ENCODE peak calls at places on chromosome 1, in four cellular contexts. D is DND-41, Z is A673, O is PC-3. W is an unnamed sample.

GRCh38 chr1:204321665-204322064 is 38.1 kb downstream of the PLEKHA6 start:
- DNase-seq in O (peak; percentile 37), D (no peak), Z (no peak), W (no peak)

GRCh38 chr1:39631361-39632331 is 7.8 kb downstream of the HEYL start:
- DNase-seq in O (peak; percentile 17), Z (no peak), D (peak; percentile 8), W (peak; percentile 20)

GRCh38 chr1:159091547-159092397 is 15.2 kb upstream of the AIM2 start:
- DNase-seq in O (peak; percentile 67), Z (peak; percentile 66), D (no peak), W (peak; percentile 36)

GRCh38 chr1:5099558-5099957 is 445.1 kb downstream of the AJAP1 start:
- DNase-seq in Z (no peak), D (no peak), O (no peak), W (no peak)

GRCh38 chr1:156413310-156414246 is 44.6 kb downstream of the RHBG start:
- DNase-seq in O (no peak), D (no peak), Z (no peak), W (no peak)

GRCh38 chr1:83818916-83819315 is 180.0 kb downstream of the TTLL7 start:
- DNase-seq in Z (no peak), D (no peak), O (no peak), W (no peak)

GRCh38 chr1:147833231-147833840 is 69.3 kb upstream of the GJA8 start:
- DNase-seq in O (peak; percentile 44), D (no peak), Z (no peak), W (no peak)

GRCh38 chr1:168321945-168322344 is 41.3 kb downstream of the TBX19 start:
- DNase-seq in O (peak; percentile 75), D (no peak), Z (peak; percentile 37), W (no peak)

GRCh38 chr1:78229344-78229743 is 183.6 kb downstream of the GIPC2 start:
- DNase-seq in D (no peak), O (peak; percentile 86), Z (peak; percentile 32), W (no peak)

GRCh38 chr1:156114101-156114918 is at the start of gene LMNA:
- DNase-seq in D (no peak), O (peak; percentile 98), Z (peak; percentile 92), W (peak; percentile 92)

GRCh38 chr1:15876357-15876756 is 28.9 kb downstream of the SPEN start:
- DNase-seq in O (no peak), Z (no peak), D (no peak), W (no peak)

GRCh38 chr1:54463259-54464030 is 57.3 kb upstream of the SSBP3 start:
- DNase-seq in D (no peak), O (no peak), Z (peak; percentile 56), W (no peak)

GRCh38 chr1:40820911-40821693 is 37.5 kb downstream of the KCNQ4 start:
- DNase-seq in D (no peak), O (no peak), Z (no peak), W (no peak)

GRCh38 chr1:87169250-87169910 is 159.3 kb upstream of the LMO4 start:
- DNase-seq in O (no peak), D (no peak), Z (no peak), W (no peak)

GRCh38 chr1:244163131-244163530 is 112.0 kb downstream of the ZBTB18 start:
- DNase-seq in O (peak; percentile 55), D (no peak), Z (no peak), W (no peak)

GRCh38 chr1:155064109-155064812 is 721 bp downstream of the EFNA4 start:
- DNase-seq in Z (peak; percentile 67), O (no peak), D (peak; percentile 44), W (peak; percentile 61)

GRCh38 chr1:219092206-219092605 is 81.5 kb upstream of the LYPLAL1 start:
- DNase-seq in D (no peak), Z (no peak), O (peak; percentile 98), W (no peak)

GRCh38 chr1:25204797-25205441 is 27.4 kb downstream of the SYF2 start:
- DNase-seq in O (peak; percentile 65), Z (peak; percentile 73), D (peak; percentile 16), W (peak; percentile 26)

GRCh38 chr1:76759950-76760349 is 107.3 kb upstream of the ST6GALNAC5 start:
- DNase-seq in O (no peak), Z (peak; percentile 72), D (peak; percentile 8), W (peak; percentile 14)

GRCh38 chr1:222263791-222264190 is 284.1 kb downstream of the HHIPL2 start:
- DNase-seq in O (no peak), D (peak; percentile 6), Z (no peak), W (peak; percentile 10)

GRCh38 chr1:234770031-234770795 is 160.2 kb upstream of the IRF2BP2 start:
- DNase-seq in Z (peak; percentile 32), D (no peak), O (no peak), W (no peak)
- TF ChIP-seq CTCF in Z (no peak), D (no peak), O (no peak), W (no peak)

GRCh38 chr1:60425528-60425927 is 352.0 kb upstream of the C1orf87 start:
- DNase-seq in O (peak; percentile 46), D (no peak), Z (peak; percentile 37), W (no peak)
- TF ChIP-seq CTCF in O (peak; percentile 62), D (peak; percentile 35), Z (peak; percentile 60), W (no peak)

DNA sequence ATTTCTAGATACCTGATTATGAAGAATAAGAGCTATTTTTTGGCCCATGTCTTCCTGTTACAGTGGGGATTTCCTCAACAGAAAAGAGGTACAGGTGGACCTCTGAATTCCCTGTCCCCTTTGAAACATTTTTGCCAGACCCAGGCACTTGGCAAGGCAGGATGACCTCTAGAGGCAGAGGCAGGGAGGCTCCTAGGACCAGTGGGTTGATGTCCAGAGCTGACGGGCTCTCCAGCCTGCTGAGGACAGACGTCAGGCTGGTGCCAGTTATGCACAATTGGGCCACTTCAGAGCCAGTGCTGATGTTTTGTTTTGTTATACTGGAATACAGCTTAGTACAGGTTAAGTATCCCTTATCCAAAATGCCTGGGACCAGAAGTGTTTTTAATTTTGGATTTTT is 18.5 kb upstream of the A3GALT2 start:
- DNase-seq in O (no peak), Z (no peak), D (no peak), W (no peak)
- TF ChIP-seq CTCF in O (no peak), Z (no peak), D (no peak), W (no peak)

DNA sequence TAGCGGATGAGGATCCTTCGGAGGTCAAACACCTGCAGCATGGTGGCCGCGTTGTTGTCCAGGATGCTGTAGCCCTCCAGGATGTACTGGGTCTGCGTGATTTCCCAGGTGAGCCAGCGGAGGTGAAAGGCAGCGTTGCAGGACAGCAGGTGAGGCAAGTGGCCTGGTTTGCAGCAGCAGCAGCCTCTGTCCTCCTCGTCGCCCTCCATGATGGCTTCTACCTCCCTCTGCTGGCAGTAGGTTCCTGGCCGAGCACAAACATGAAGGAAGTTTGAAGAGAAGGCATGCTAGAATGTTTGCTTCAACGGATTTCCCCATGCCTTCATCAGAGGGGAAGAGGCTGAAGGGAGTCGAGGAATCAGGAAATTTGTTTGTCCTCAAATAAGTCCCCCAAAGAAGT is 74.7 kb downstream of the NTPCR start:
- DNase-seq in O (peak; percentile 67), D (peak; percentile 39), Z (peak; percentile 52), W (peak; percentile 20)
- TF ChIP-seq CTCF in O (peak; percentile 81), D (peak; percentile 68), Z (peak; percentile 66), W (no peak)

GRCh38 chr1:31725134-31725533 is 21.3 kb upstream of the COL16A1 start:
- DNase-seq in O (no peak), D (no peak), Z (no peak), W (no peak)
- TF ChIP-seq CTCF in O (no peak), D (no peak), Z (no peak), W (no peak)

GRCh38 chr1:29416267-29416666 is 179.9 kb downstream of the PTPRU start:
- DNase-seq in D (no peak), Z (no peak), O (no peak), W (no peak)
- TF ChIP-seq CTCF in D (no peak), Z (peak; percentile 21), O (peak; percentile 22), W (no peak)

GRCh38 chr1:160489513-160490261 is 33.4 kb downstream of the SLAMF6 start:
- DNase-seq in O (no peak), Z (peak; percentile 14), D (no peak), W (no peak)

GRCh38 chr1:160496334-160496733 is 26.7 kb downstream of the SLAMF6 start:
- DNase-seq in D (no peak), Z (no peak), O (no peak), W (no peak)

GRCh38 chr1:160492617-160493016 is 30.4 kb downstream of the SLAMF6 start:
- DNase-seq in D (no peak), Z (no peak), O (no peak), W (no peak)

GRCh38 chr1:160491017-160491416 is 32.0 kb downstream of the SLAMF6 start:
- DNase-seq in O (no peak), D (no peak), Z (no peak), W (no peak)

DNA sequence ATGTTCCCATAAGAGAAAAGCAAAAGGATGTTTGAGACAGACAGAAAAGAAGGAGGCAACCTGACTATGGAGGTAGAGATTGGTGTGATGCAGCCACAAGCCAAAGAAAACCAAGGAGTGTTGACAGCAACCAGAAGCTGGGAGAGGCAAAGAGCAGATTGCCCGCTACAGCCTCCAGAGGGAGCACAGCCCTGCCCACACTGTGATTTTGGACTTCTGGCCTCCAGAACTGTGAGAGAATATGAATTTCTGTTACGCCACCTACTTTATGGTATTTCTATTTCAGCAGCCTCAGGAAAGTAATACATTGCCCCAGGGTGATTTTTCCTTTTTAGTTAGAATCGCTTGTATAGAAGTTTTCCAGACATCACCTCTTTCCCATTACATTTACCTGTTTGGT is 28.4 kb downstream of the SLAMF6 start:
- DNase-seq in Z (peak; percentile 16), O (peak; percentile 45), D (no peak), W (no peak)
- TF ChIP-seq CTCF in Z (peak; percentile 44), O (peak; percentile 63), D (peak; percentile 53), W (no peak)

GRCh38 chr1:233238884-233239432 is 56.6 kb downstream of the PCNX2 start:
- DNase-seq in O (no peak), D (no peak), Z (no peak), W (no peak)

GRCh38 chr1:233242827-233243483 is 52.6 kb downstream of the PCNX2 start:
- DNase-seq in O (no peak), Z (no peak), D (no peak), W (no peak)

GRCh38 chr1:233240367-233240766 is 55.2 kb downstream of the PCNX2 start:
- DNase-seq in Z (peak; percentile 17), O (no peak), D (no peak), W (no peak)

GRCh38 chr1:233241782-233242181 is 53.7 kb downstream of the PCNX2 start:
- DNase-seq in Z (no peak), O (no peak), D (no peak), W (no peak)

DNA sequence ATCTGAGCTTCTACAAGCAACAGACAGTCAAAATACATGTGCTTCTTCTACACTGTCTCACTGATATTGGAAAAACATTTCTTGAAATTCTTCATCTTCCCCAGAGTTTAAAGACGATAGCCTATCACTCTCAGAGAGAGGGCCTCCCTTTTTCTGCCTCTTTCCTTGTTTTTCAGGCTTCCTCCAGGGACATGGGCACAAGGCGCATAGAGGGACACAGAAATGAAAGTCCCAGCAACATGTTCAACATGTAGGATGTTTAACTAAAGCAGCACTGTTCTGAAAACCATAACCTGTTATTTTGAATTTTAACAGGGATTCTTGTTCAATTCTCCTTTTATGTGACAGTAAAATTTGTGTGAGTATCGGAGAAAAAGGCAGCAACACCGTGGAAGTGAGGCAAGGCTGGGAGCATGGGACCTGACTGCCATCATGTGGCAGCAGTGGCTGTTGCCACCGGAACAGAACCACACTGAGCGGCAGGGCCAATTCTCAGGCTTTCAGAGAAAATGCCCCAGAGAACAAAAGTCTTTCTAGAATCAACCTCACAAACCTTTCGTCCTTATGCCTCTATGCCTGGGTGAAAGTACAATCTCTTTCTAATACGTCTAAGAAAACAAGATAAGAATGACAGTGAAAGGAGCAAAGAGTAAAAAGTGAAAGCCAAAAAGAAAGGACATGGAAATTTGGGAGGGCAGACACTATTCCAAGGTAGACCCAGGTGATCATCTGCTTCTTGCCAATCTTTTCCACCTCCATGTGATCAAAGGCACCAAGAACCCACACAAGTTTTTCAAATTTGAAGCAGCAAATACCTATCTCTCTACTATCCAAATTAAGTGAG is 54.5 kb downstream of the PCNX2 start:
- DNase-seq in Z (peak; percentile 60), D (peak; percentile 41), O (peak; percentile 39), W (peak; percentile 22)
- TF ChIP-seq CTCF in Z (peak; percentile 84), D (peak; percentile 85), O (peak; percentile 80), W (peak; percentile 29)

W was measured in activated CD8-positive, alpha-beta T cell treated with anti-CD3 and anti-CD28 coated beads for 36 hours.